ENCODE peak calls at places on chromosomes 5 and 9, in seven cellular contexts. M is T-helper 1 cell; D is T-helper 2 cell; P is NCI-H2227 treated with DMSO at 0.1 percent for 48 hours; L is CD4-positive, alpha-beta memory T cell; X is H1; T is mammary epithelial cell. Q is an unnamed sample.

GRCh38 chr9:33128570-33128969 is 38.6 kb downstream of the B4GALT1 start:
- DNase-seq in M (no peak), D (no peak), P (no peak), L (no peak), X (no peak), T (no peak), Q (no peak)

GRCh38 chr9:131704195-131704983 is 35.5 kb downstream of the RAPGEF1 start:
- DNase-seq in M (no peak), D (no peak), P (no peak), L (no peak), X (no peak), T (peak; percentile 20), Q (no peak)

GRCh38 chr5:74638776-74639537 is 1.6 kb downstream of the ENC1 start:
- DNase-seq in M (no peak), D (peak; percentile 35), P (no peak), L (no peak), X (no peak), T (no peak), Q (no peak)

GRCh38 chr5:171897231-171897630 is 109.2 kb downstream of the FBXW11 start:
- DNase-seq in M (no peak), D (peak; percentile 11), P (no peak), L (no peak), X (no peak), T (no peak), Q (no peak)

GRCh38 chr9:100096378-100096916 is 2.4 kb downstream of the ERP44 start:
- DNase-seq in M (no peak), D (no peak), P (no peak), L (no peak), X (no peak), T (no peak), Q (no peak)

GRCh38 chr9:130518943-130519772 is 60.2 kb upstream of the FUBP3 start:
- DNase-seq in M (no peak), D (no peak), P (no peak), L (no peak), X (no peak), T (no peak), Q (no peak)

GRCh38 chr5:43150075-43150474 is 29.4 kb downstream of the ZNF131 start:
- DNase-seq in M (no peak), D (no peak), P (no peak), L (no peak), X (no peak), T (no peak), Q (no peak)

GRCh38 chr5:90480699-90481098 is 6.0 kb downstream of the POLR3G start:
- DNase-seq in M (no peak), D (no peak), P (no peak), L (no peak), X (no peak), T (no peak), Q (no peak)

GRCh38 chr5:158174918-158175663 is 316.1 kb upstream of the CLINT1 start:
- DNase-seq in M (peak; percentile 34), D (peak; percentile 27), P (peak; percentile 61), L (no peak), X (peak; percentile 73), T (peak; percentile 23), Q (peak; percentile 7)

GRCh38 chr5:1252681-1253080 is 27.5 kb downstream of the SLC6A18 start:
- DNase-seq in M (no peak), D (no peak), P (no peak), L (no peak), X (no peak), T (no peak), Q (no peak)

GRCh38 chr5:10157085-10157669 is 92.5 kb downstream of the ATPSCKMT start:
- DNase-seq in M (no peak), D (no peak), P (no peak), L (no peak), X (peak; percentile 25), T (no peak), Q (no peak)

GRCh38 chr5:138755084-138755748 is 2.0 kb downstream of the CTNNA1 start:
- DNase-seq in M (no peak), D (no peak), P (no peak), L (no peak), X (no peak), T (peak; percentile 6), Q (no peak)

GRCh38 chr9:92661127-92661526 is 8.8 kb downstream of the IPPK start:
- DNase-seq in M (no peak), D (no peak), P (no peak), L (no peak), X (no peak), T (no peak), Q (no peak)

GRCh38 chr9:37026085-37026935 is 7.8 kb downstream of the PAX5 start:
- DNase-seq in M (no peak), D (no peak), P (no peak), L (no peak), X (no peak), T (no peak), Q (no peak)

GRCh38 chr9:93686880-93687236 is 110.5 kb downstream of the PHF2 start:
- DNase-seq in M (no peak), D (no peak), P (no peak), L (no peak), X (no peak), T (no peak), Q (no peak)

GRCh38 chr9:76701441-76702031 is 62.7 kb upstream of the PCA3 start:
- DNase-seq in M (no peak), D (no peak), P (no peak), L (no peak), X (no peak), T (no peak), Q (no peak)

GRCh38 chr9:137490532-137491186 is 31.5 kb upstream of the NSMF start:
- DNase-seq in M (no peak), D (no peak), P (no peak), L (no peak), X (no peak), T (no peak), Q (no peak)

GRCh38 chr9:129414377-129415021 is 206.4 kb downstream of the C9orf50 start:
- DNase-seq in M (peak; percentile 38), D (peak; percentile 28), P (no peak), L (peak; percentile 66), X (no peak), T (peak; percentile 7), Q (peak; percentile 35)

GRCh38 chr9:6632516-6633328 is 12.8 kb downstream of the GLDC start:
- DNase-seq in M (no peak), D (no peak), P (no peak), L (no peak), X (no peak), T (no peak), Q (no peak)

GRCh38 chr9:21031091-21031817 is at the start of gene HACD4:
- DNase-seq in M (peak; percentile 58), D (peak; percentile 88), P (peak; percentile 36), L (peak; percentile 74), X (peak; percentile 57), T (peak; percentile 8), Q (peak; percentile 60)

GRCh38 chr5:132714456-132715307 is 22.7 kb downstream of the KIF3A start:
- DNase-seq in M (no peak), D (peak; percentile 65), P (no peak), L (no peak), X (no peak), T (peak; percentile 1), Q (no peak)

GRCh38 chr9:70832487-70832886 is 288.9 kb downstream of the TRPM3 start:
- DNase-seq in M (no peak), D (no peak), P (no peak), L (no peak), X (no peak), T (peak; percentile 49), Q (no peak)

GRCh38 chr9:125494555-125494920 is 212.5 kb downstream of the MAPKAP1 start:
- DNase-seq in M (no peak), D (no peak), P (no peak), L (no peak), X (no peak), T (peak; percentile 9), Q (no peak)

GRCh38 chr9:34987160-34988040 is 2.1 kb upstream of the DNAJB5 start:
- DNase-seq in M (no peak), D (no peak), P (no peak), L (peak; percentile 46), X (no peak), T (no peak), Q (no peak)

GRCh38 chr5:159522841-159523240 is 192.6 kb upstream of the IL12B start:
- DNase-seq in M (no peak), D (no peak), P (no peak), L (no peak), X (no peak), T (no peak), Q (no peak)